ENCODE peak calls at places on chromosome 3, in four cellular contexts. W is ovary, O is AG10803, S is K562. A is an unnamed sample.

GRCh38 chr3:88059380-88060160 is 515 bp downstream of the ZNF654 start:
- DNase-seq in W (peak), O (no peak), S (peak), A (no peak)

GRCh38 chr3:127135241-127136023 is 57.5 kb upstream of the PRR23E start:
- DNase-seq in W (peak), O (no peak), S (peak), A (peak)

GRCh38 chr3:186515115-186515514 is 29.1 kb downstream of the CRYGS start:
- DNase-seq in W (no peak), O (no peak), S (no peak), A (no peak)

GRCh38 chr3:48273594-48274211 is 32.8 kb downstream of the ZNF589 start:
- DNase-seq in W (peak), O (peak), S (peak), A (peak)

GRCh38 chr3:173745952-173746682 is 348.6 kb downstream of the NLGN1 start:
- DNase-seq in W (no peak), O (peak), S (peak), A (no peak)

GRCh38 chr3:111517801-111518200 is 24.2 kb upstream of the CD96 start:
- DNase-seq in W (no peak), O (no peak), S (no peak), A (no peak)

GRCh38 chr3:184134746-184135148 is 411 bp upstream of the EIF2B5 start:
- DNase-seq in W (no peak), O (no peak), S (no peak), A (no peak)

GRCh38 chr3:186108941-186109865 is at the start of gene ETV5:
- DNase-seq in W (peak), O (peak), S (peak), A (peak)

GRCh38 chr3:27279153-27279552 is 90.0 kb downstream of the NEK10 start:
- DNase-seq in W (no peak), O (peak), S (no peak), A (no peak)

GRCh38 chr3:71056327-71056726 is 527.2 kb downstream of the FOXP1 start:
- DNase-seq in W (no peak), O (peak), S (no peak), A (no peak)

GRCh38 chr3:183275418-183275817 is 22.4 kb downstream of the B3GNT5 start:
- DNase-seq in W (no peak), O (no peak), S (peak), A (no peak)

GRCh38 chr3:9879830-9880549 is at the start of gene CIDEC:
- DNase-seq in W (no peak), O (no peak), S (no peak), A (no peak)

GRCh38 chr3:124834723-124835718 is 52.1 kb downstream of the ITGB5 start:
- DNase-seq in W (peak), O (peak), S (peak), A (peak)

GRCh38 chr3:190155752-190156151 is 35.1 kb upstream of the P3H2 start:
- DNase-seq in W (no peak), O (peak), S (no peak), A (no peak)

GRCh38 chr3:194046995-194047681 is 88.8 kb upstream of the HES1 start:
- DNase-seq in W (no peak), O (peak), S (no peak), A (peak)

GRCh38 chr3:123096126-123096525 is 29.3 kb downstream of the PDIA5 start:
- DNase-seq in W (no peak), O (no peak), S (no peak), A (no peak)

GRCh38 chr3:105827959-105828358 is 40.9 kb downstream of the CBLB start:
- DNase-seq in W (peak), O (peak), S (peak), A (peak)

GRCh38 chr3:188335656-188336055 is 181.7 kb downstream of the LPP start:
- DNase-seq in W (no peak), O (no peak), S (no peak), A (no peak)

GRCh38 chr3:188330138-188330537 is 176.2 kb downstream of the LPP start:
- DNase-seq in W (no peak), O (no peak), S (no peak), A (no peak)

GRCh38 chr3:188331166-188331565 is 177.2 kb downstream of the LPP start:
- DNase-seq in W (no peak), O (no peak), S (no peak), A (no peak)

GRCh38 chr3:188336178-188336577 is 182.2 kb downstream of the LPP start:
- DNase-seq in W (no peak), O (no peak), S (no peak), A (no peak)

GRCh38 chr3:188332085-188332484 is 178.1 kb downstream of the LPP start:
- DNase-seq in W (no peak), O (no peak), S (no peak), A (no peak)
- H3K4me3 ChIP-seq in W (no peak), O (no peak), S (no peak), A (no peak)

DNA sequence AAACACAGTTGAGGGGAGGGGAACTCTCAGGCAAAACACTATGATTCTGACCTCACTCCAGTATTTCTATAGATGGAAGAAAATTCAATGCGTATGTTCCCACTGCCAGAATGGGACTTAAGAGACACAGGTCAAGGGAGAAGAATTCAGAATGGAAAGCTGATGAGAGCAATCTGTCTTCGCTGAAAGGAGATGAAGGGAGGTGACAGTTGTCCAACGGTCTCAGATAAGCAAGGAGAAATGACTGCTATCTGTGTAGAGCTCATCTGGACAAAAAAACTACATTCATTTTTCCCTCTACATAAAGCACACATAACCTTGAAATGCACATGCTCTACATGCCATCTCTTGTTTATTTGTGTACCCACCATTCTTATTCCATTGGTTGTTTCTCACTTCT is 405.1 kb downstream of the LSAMP start:
- DNase-seq in W (no peak), O (no peak), S (peak), A (no peak)
- H3K4me3 ChIP-seq in W (no peak), O (no peak), S (peak), A (no peak)

DNA sequence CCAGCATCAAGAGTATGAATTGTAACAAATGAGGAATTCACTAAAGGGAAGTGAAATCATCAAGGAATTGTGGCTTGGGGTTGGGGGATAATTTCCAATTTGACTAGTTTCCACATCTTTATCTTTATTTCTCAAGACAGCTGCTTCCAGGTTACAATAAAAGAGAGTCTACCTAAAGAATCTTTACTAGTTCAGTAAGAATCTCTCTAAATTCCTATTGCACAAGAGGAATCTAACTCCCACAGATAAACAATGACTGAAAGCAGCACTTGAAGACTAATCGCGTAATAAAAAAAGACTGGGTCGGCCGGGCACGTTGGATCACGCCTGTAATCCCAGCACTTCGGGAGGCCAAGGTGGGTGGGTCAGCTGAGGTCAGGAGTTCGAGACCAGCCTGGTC is 194.4 kb downstream of the KBTBD8 start:
- DNase-seq in W (no peak), O (no peak), S (no peak), A (no peak)
- H3K4me3 ChIP-seq in W (no peak), O (no peak), S (no peak), A (no peak)

DNA sequence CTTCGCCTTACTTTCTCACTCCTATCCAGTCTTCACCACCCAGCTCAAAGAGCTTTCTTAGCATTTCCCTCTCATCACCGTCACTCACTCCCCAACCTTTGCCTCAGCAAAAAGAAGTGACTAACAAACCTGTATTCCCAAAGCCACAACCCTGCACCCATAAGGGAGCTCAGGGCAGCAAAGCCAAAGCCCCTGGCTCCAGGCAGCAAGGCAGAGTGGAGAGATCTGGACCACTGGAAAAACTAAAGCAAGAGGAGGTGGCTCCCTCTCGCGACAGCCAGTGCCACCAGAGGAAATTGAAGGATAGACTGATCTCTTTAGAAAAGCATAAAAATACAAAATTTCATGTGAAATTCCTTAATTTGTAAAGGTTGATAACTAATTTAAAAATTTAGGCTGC is 25.1 kb upstream of the CDCP1 start:
- DNase-seq in W (no peak), O (no peak), S (peak), A (no peak)
- H3K4me3 ChIP-seq in W (no peak), O (no peak), S (no peak), A (no peak)

DNA sequence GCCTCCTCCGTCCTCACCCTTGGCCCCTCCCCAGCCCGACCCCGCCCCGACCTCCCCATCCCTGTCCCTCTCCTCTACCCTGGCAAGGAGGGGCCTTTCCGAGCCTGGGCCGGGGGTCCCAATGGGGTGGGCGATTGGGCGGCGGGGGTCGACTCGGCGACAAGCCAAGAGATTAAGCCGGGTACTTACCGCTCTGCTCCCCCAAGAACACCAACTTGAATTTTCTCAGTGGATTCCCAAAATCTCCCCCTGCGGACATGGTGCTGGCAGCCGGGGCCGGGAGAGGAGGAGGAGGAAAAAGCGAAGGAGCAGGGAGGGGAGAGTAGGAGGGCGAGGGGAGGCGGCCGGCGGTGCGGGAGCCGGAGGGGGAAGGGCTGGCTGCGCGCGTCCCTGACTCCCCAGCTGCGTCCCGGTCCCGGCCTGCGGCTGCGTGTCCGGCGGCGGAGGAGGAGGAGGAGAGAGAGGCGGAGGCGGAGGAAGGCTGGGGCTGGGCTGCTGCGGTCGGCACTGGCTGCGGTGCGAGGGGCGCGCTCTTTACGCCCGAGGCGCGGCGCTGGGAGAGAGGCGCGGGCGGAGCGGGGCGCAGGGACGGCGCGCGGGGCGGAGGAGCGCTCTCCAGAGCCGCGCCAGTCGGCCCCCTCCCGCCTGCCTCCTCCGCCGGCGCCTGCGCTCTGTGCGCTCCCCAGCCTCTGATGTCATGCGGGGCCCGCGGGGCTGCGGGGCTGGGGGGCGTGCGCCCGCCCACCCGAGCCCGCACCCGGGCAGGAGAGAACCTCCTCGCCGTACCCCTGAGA is at the start of gene RAB6B:
- DNase-seq in W (peak), O (peak), S (peak), A (peak)
- H3K4me3 ChIP-seq in W (peak), O (peak), S (peak), A (peak)

GRCh38 chr3:6492306-6492705 is 368.6 kb upstream of the GRM7 start:
- DNase-seq in W (no peak), O (no peak), S (no peak), A (no peak)

DNA sequence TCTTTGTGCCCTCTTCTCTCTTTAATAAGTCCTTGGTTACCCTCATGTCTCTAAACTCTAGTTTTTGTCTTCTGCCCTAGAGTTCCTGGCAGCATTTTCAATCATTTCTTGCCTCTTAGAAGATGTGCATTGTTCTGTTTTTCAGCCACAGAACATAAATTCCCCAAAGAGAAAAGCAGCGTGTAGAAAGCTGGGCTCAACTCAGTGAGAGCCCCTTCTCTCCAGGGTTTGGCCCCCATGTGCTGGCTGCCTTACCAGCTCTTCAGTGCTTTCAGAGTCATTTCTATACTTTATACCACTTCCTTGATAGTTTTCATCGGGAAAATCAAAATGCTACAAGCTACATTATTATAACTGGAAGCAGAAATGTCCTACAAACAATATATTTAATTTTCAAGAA is 369.1 kb upstream of the GRM7 start:
- DNase-seq in W (no peak), O (no peak), S (no peak), A (no peak)
- H3K4me3 ChIP-seq in W (no peak), O (no peak), S (peak), A (no peak)

DNA sequence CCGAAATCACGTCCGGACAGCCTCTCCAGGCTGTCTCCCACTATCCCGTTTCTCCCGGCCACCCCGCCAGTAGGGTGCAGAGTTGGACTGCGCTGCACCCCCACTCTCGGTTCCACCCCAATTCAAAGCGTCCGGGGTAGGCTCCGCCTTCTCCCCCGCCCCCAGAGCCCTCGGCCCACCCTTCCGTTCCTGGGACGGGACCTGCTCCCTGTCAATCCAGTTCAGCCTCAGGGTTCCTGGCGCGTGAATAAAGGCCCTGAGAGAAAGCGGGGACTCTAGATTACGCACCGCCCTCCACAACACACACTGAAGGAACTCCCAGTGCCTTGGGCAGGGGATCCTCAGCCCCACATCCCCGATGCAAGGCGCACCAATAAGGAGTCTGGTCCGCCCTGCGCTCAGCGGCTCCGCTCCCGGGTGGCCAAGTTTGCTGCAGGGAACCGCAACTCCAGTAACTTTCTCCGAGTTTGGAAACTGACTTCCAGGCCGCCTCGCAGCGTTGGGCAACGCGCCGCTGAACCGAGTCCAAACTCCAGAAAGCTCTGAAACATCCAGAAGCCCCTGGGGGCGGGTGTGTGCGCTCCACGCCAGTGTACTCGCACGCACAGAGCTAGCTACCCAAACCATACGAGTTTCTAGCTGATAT is 1.9 kb downstream of the ADAMTS9 start:
- DNase-seq in W (peak), O (peak), S (peak), A (peak)
- H3K4me3 ChIP-seq in W (peak), O (peak), S (peak), A (peak)

GRCh38 chr3:43281020-43281419 is 5.3 kb upstream of the SNRK start:
- DNase-seq in W (no peak), O (no peak), S (no peak), A (no peak)

GRCh38 chr3:43273429-43273828 is 12.9 kb upstream of the SNRK start:
- DNase-seq in W (no peak), O (no peak), S (no peak), A (no peak)

GRCh38 chr3:43279532-43279931 is 6.8 kb upstream of the SNRK start:
- DNase-seq in W (no peak), O (no peak), S (no peak), A (no peak)

GRCh38 chr3:43279082-43279481 is 7.3 kb upstream of the SNRK start:
- DNase-seq in W (no peak), O (no peak), S (no peak), A (no peak)
- H3K4me3 ChIP-seq in W (no peak), O (no peak), S (no peak), A (no peak)

GRCh38 chr3:128347282-128347681 is 119.4 kb downstream of the DNAJB8 start:
- DNase-seq in W (no peak), O (no peak), S (no peak), A (no peak)

GRCh38 chr3:128348805-128349531 is 117.7 kb downstream of the DNAJB8 start:
- DNase-seq in W (no peak), O (peak), S (peak), A (peak)

GRCh38 chr3:128349963-128350599 is 116.6 kb downstream of the DNAJB8 start:
- DNase-seq in W (no peak), O (no peak), S (no peak), A (no peak)

GRCh38 chr3:128346562-128346961 is 120.1 kb downstream of the DNAJB8 start:
- DNase-seq in W (no peak), O (no peak), S (no peak), A (no peak)

GRCh38 chr3:128348075-128348474 is 118.6 kb downstream of the DNAJB8 start:
- DNase-seq in W (no peak), O (no peak), S (no peak), A (no peak)
- H3K4me3 ChIP-seq in W (no peak), O (no peak), S (no peak), A (no peak)

GRCh38 chr3:172132721-172133311 is 93.4 kb downstream of the FNDC3B start:
- DNase-seq in W (no peak), O (no peak), S (no peak), A (no peak)
- H3K4me3 ChIP-seq in W (no peak), O (no peak), S (no peak), A (no peak)

A was measured in BE2C.